ENCODE peak calls at places on chromosomes 4 and X, in nine cellular contexts. C, U, K, A, Z, F, N, X and O are unnamed samples.

GRCh38 chr4:6918345-6918744 is 8.7 kb downstream of the TBC1D14 start:
- DNase-seq in A (no peak), U (no peak), N (no peak), X (no peak), K (no peak), Z (no peak), F (no peak), C (no peak), O (no peak)

GRCh38 chrX:43405191-43405590 is 250.9 kb upstream of the MAOA start:
- DNase-seq in A (no peak), N (no peak), F (no peak), K (no peak), C (no peak), X (no peak), Z (no peak), U (no peak), O (no peak)

GRCh38 chr4:16588170-16588569 is 310.3 kb downstream of the LDB2 start:
- DNase-seq in F (no peak), U (no peak), A (no peak), Z (no peak), X (no peak), K (no peak), N (no peak), C (no peak), O (no peak)

GRCh38 chrX:136179133-136179532 is 31.8 kb downstream of the FHL1 start:
- DNase-seq in C (no peak), A (no peak), Z (no peak), U (no peak), K (no peak), F (no peak), N (no peak), X (no peak), O (no peak)

GRCh38 chr4:92231511-92231910 is 72.3 kb upstream of the GRID2 start:
- DNase-seq in N (no peak), C (peak; percentile 41), U (no peak), F (no peak), Z (no peak), A (no peak), K (no peak), X (no peak), O (no peak)

GRCh38 chr4:143381171-143382118 is 44.8 kb downstream of the GAB1 start:
- DNase-seq in C (peak; percentile 94), F (peak; percentile 89), K (no peak), Z (peak; percentile 63), A (no peak), N (no peak), X (peak; percentile 88), U (peak; percentile 81), O (no peak)

GRCh38 chrX:16665089-16665488 is 15.1 kb downstream of the S100G start:
- DNase-seq in K (no peak), C (peak; percentile 81), U (peak; percentile 8), A (no peak), N (no peak), F (no peak), X (peak; percentile 60), Z (peak; percentile 35), O (no peak)

GRCh38 chr4:76886214-76886613 is 11.7 kb downstream of the SOWAHB start:
- DNase-seq in X (no peak), F (no peak), Z (no peak), N (no peak), A (no peak), K (no peak), C (no peak), U (no peak), O (no peak)